ENCODE peak calls at places on chromosomes 12 and 14, in seven cellular contexts. One of them, this sample, is unnamed.

GRCh38 chr14:69260979-69261605 is 1.1 kb downstream of the GALNT16 start:
- DNase-seq in bronchial epithelial cell: no peak
- DNase-seq in fibroblast of lung: no peak
- DNase-seq in IMR-90: no peak
- DNase-seq in psoas muscle: peak
- DNase-seq in stimulated activated CD8-positive, alpha-beta memory T cell treated with anti-CD3 and anti-CD28 coated beads, Interleukin-2, amount 100 ng/mL, for 48 hours: peak
- DNase-seq in activated CD4-positive, alpha-beta T cell treated with anti-CD3 and anti-CD28 coated beads for 4 hours: peak
- DNase-seq in this sample: no peak

GRCh38 chr12:82363990-82364389 is 5.7 kb downstream of the METTL25 start:
- DNase-seq in activated CD4-positive, alpha-beta T cell treated with anti-CD3 and anti-CD28 coated beads for 4 hours: no peak
- DNase-seq in bronchial epithelial cell: no peak
- DNase-seq in fibroblast of lung: no peak
- DNase-seq in IMR-90: no peak
- DNase-seq in stimulated activated CD8-positive, alpha-beta memory T cell treated with anti-CD3 and anti-CD28 coated beads, Interleukin-2, amount 100 ng/mL, for 48 hours: no peak
- DNase-seq in psoas muscle: no peak
- DNase-seq in this sample: no peak

GRCh38 chr12:27782481-27782880 is 2.4 kb upstream of the MANSC4 start:
- DNase-seq in psoas muscle: no peak
- DNase-seq in IMR-90: no peak
- DNase-seq in fibroblast of lung: peak
- DNase-seq in activated CD4-positive, alpha-beta T cell treated with anti-CD3 and anti-CD28 coated beads for 4 hours: no peak
- DNase-seq in bronchial epithelial cell: no peak
- DNase-seq in stimulated activated CD8-positive, alpha-beta memory T cell treated with anti-CD3 and anti-CD28 coated beads, Interleukin-2, amount 100 ng/mL, for 48 hours: no peak
- DNase-seq in this sample: no peak

GRCh38 chr14:71320734-71321555 is 413.7 kb downstream of the PCNX1 start:
- DNase-seq in fibroblast of lung: peak
- DNase-seq in bronchial epithelial cell: peak
- DNase-seq in psoas muscle: peak
- DNase-seq in IMR-90: peak
- DNase-seq in activated CD4-positive, alpha-beta T cell treated with anti-CD3 and anti-CD28 coated beads for 4 hours: peak
- DNase-seq in stimulated activated CD8-positive, alpha-beta memory T cell treated with anti-CD3 and anti-CD28 coated beads, Interleukin-2, amount 100 ng/mL, for 48 hours: peak
- DNase-seq in this sample: peak

GRCh38 chr12:6404390-6404789 is 20.4 kb downstream of the LTBR start:
- DNase-seq in IMR-90: no peak
- DNase-seq in fibroblast of lung: no peak
- DNase-seq in activated CD4-positive, alpha-beta T cell treated with anti-CD3 and anti-CD28 coated beads for 4 hours: no peak
- DNase-seq in stimulated activated CD8-positive, alpha-beta memory T cell treated with anti-CD3 and anti-CD28 coated beads, Interleukin-2, amount 100 ng/mL, for 48 hours: no peak
- DNase-seq in bronchial epithelial cell: no peak
- DNase-seq in psoas muscle: no peak
- DNase-seq in this sample: no peak

GRCh38 chr14:74567219-74567618 is 44.8 kb downstream of the LTBP2 start:
- DNase-seq in IMR-90: no peak
- DNase-seq in bronchial epithelial cell: no peak
- DNase-seq in stimulated activated CD8-positive, alpha-beta memory T cell treated with anti-CD3 and anti-CD28 coated beads, Interleukin-2, amount 100 ng/mL, for 48 hours: no peak
- DNase-seq in activated CD4-positive, alpha-beta T cell treated with anti-CD3 and anti-CD28 coated beads for 4 hours: no peak
- DNase-seq in psoas muscle: no peak
- DNase-seq in fibroblast of lung: no peak
- DNase-seq in this sample: no peak

GRCh38 chr12:109840349-109841073 is 7.3 kb upstream of the TRPV4 start:
- DNase-seq in IMR-90: no peak
- DNase-seq in bronchial epithelial cell: peak
- DNase-seq in activated CD4-positive, alpha-beta T cell treated with anti-CD3 and anti-CD28 coated beads for 4 hours: no peak
- DNase-seq in fibroblast of lung: no peak
- DNase-seq in psoas muscle: no peak
- DNase-seq in stimulated activated CD8-positive, alpha-beta memory T cell treated with anti-CD3 and anti-CD28 coated beads, Interleukin-2, amount 100 ng/mL, for 48 hours: no peak
- DNase-seq in this sample: no peak

GRCh38 chr12:126772171-126772864 is 1494.7 kb upstream of the TMEM132C start:
- DNase-seq in bronchial epithelial cell: peak
- DNase-seq in psoas muscle: no peak
- DNase-seq in IMR-90: peak
- DNase-seq in stimulated activated CD8-positive, alpha-beta memory T cell treated with anti-CD3 and anti-CD28 coated beads, Interleukin-2, amount 100 ng/mL, for 48 hours: no peak
- DNase-seq in activated CD4-positive, alpha-beta T cell treated with anti-CD3 and anti-CD28 coated beads for 4 hours: peak
- DNase-seq in fibroblast of lung: peak
- DNase-seq in this sample: peak

GRCh38 chr12:2624543-2625266 is 170.1 kb upstream of the FKBP4 start:
- DNase-seq in IMR-90: peak
- DNase-seq in psoas muscle: no peak
- DNase-seq in stimulated activated CD8-positive, alpha-beta memory T cell treated with anti-CD3 and anti-CD28 coated beads, Interleukin-2, amount 100 ng/mL, for 48 hours: peak
- DNase-seq in bronchial epithelial cell: peak
- DNase-seq in fibroblast of lung: no peak
- DNase-seq in activated CD4-positive, alpha-beta T cell treated with anti-CD3 and anti-CD28 coated beads for 4 hours: no peak
- DNase-seq in this sample: no peak

GRCh38 chr12:116492703-116493324 is 66.4 kb upstream of the MAP1LC3B2 start:
- DNase-seq in IMR-90: peak
- DNase-seq in psoas muscle: no peak
- DNase-seq in bronchial epithelial cell: peak
- DNase-seq in stimulated activated CD8-positive, alpha-beta memory T cell treated with anti-CD3 and anti-CD28 coated beads, Interleukin-2, amount 100 ng/mL, for 48 hours: no peak
- DNase-seq in fibroblast of lung: peak
- DNase-seq in activated CD4-positive, alpha-beta T cell treated with anti-CD3 and anti-CD28 coated beads for 4 hours: no peak
- DNase-seq in this sample: peak

GRCh38 chr12:115303751-115304309 is 619.9 kb upstream of the TBX3 start:
- DNase-seq in stimulated activated CD8-positive, alpha-beta memory T cell treated with anti-CD3 and anti-CD28 coated beads, Interleukin-2, amount 100 ng/mL, for 48 hours: no peak
- DNase-seq in bronchial epithelial cell: no peak
- DNase-seq in fibroblast of lung: no peak
- DNase-seq in activated CD4-positive, alpha-beta T cell treated with anti-CD3 and anti-CD28 coated beads for 4 hours: no peak
- DNase-seq in psoas muscle: no peak
- DNase-seq in IMR-90: peak
- DNase-seq in this sample: no peak

GRCh38 chr12:2335517-2335916 is 282.7 kb downstream of the CACNA1C start:
- DNase-seq in IMR-90: peak
- DNase-seq in psoas muscle: no peak
- DNase-seq in bronchial epithelial cell: no peak
- DNase-seq in fibroblast of lung: no peak
- DNase-seq in activated CD4-positive, alpha-beta T cell treated with anti-CD3 and anti-CD28 coated beads for 4 hours: no peak
- DNase-seq in stimulated activated CD8-positive, alpha-beta memory T cell treated with anti-CD3 and anti-CD28 coated beads, Interleukin-2, amount 100 ng/mL, for 48 hours: no peak
- DNase-seq in this sample: no peak

GRCh38 chr14:51147183-51147582 is 52.3 kb upstream of the TRIM9 start:
- DNase-seq in fibroblast of lung: peak
- DNase-seq in bronchial epithelial cell: no peak
- DNase-seq in psoas muscle: no peak
- DNase-seq in IMR-90: no peak
- DNase-seq in activated CD4-positive, alpha-beta T cell treated with anti-CD3 and anti-CD28 coated beads for 4 hours: no peak
- DNase-seq in stimulated activated CD8-positive, alpha-beta memory T cell treated with anti-CD3 and anti-CD28 coated beads, Interleukin-2, amount 100 ng/mL, for 48 hours: no peak
- DNase-seq in this sample: no peak

GRCh38 chr12:93813181-93813580 is 136.0 kb downstream of the CRADD start:
- DNase-seq in psoas muscle: no peak
- DNase-seq in stimulated activated CD8-positive, alpha-beta memory T cell treated with anti-CD3 and anti-CD28 coated beads, Interleukin-2, amount 100 ng/mL, for 48 hours: no peak
- DNase-seq in activated CD4-positive, alpha-beta T cell treated with anti-CD3 and anti-CD28 coated beads for 4 hours: no peak
- DNase-seq in fibroblast of lung: peak
- DNase-seq in IMR-90: no peak
- DNase-seq in bronchial epithelial cell: no peak
- DNase-seq in this sample: no peak

GRCh38 chr12:23356927-23357708 is 592.4 kb downstream of the SOX5 start:
- DNase-seq in fibroblast of lung: no peak
- DNase-seq in IMR-90: no peak
- DNase-seq in activated CD4-positive, alpha-beta T cell treated with anti-CD3 and anti-CD28 coated beads for 4 hours: no peak
- DNase-seq in stimulated activated CD8-positive, alpha-beta memory T cell treated with anti-CD3 and anti-CD28 coated beads, Interleukin-2, amount 100 ng/mL, for 48 hours: no peak
- DNase-seq in bronchial epithelial cell: no peak
- DNase-seq in psoas muscle: no peak
- DNase-seq in this sample: no peak

GRCh38 chr14:106010783-106011182 is 484.4 kb downstream of the TMEM121 start:
- DNase-seq in fibroblast of lung: no peak
- DNase-seq in activated CD4-positive, alpha-beta T cell treated with anti-CD3 and anti-CD28 coated beads for 4 hours: no peak
- DNase-seq in bronchial epithelial cell: no peak
- DNase-seq in stimulated activated CD8-positive, alpha-beta memory T cell treated with anti-CD3 and anti-CD28 coated beads, Interleukin-2, amount 100 ng/mL, for 48 hours: no peak
- DNase-seq in psoas muscle: no peak
- DNase-seq in IMR-90: no peak
- DNase-seq in this sample: no peak

GRCh38 chr12:12788675-12789368 is 3.4 kb downstream of the APOLD1 start:
- DNase-seq in stimulated activated CD8-positive, alpha-beta memory T cell treated with anti-CD3 and anti-CD28 coated beads, Interleukin-2, amount 100 ng/mL, for 48 hours: peak
- DNase-seq in activated CD4-positive, alpha-beta T cell treated with anti-CD3 and anti-CD28 coated beads for 4 hours: peak
- DNase-seq in IMR-90: peak
- DNase-seq in fibroblast of lung: peak
- DNase-seq in psoas muscle: peak
- DNase-seq in bronchial epithelial cell: peak
- DNase-seq in this sample: peak

GRCh38 chr12:109458771-109459208 is 18.3 kb downstream of the KCTD10 start:
- DNase-seq in psoas muscle: no peak
- DNase-seq in fibroblast of lung: peak
- DNase-seq in bronchial epithelial cell: no peak
- DNase-seq in activated CD4-positive, alpha-beta T cell treated with anti-CD3 and anti-CD28 coated beads for 4 hours: no peak
- DNase-seq in stimulated activated CD8-positive, alpha-beta memory T cell treated with anti-CD3 and anti-CD28 coated beads, Interleukin-2, amount 100 ng/mL, for 48 hours: no peak
- DNase-seq in IMR-90: peak
- DNase-seq in this sample: no peak

GRCh38 chr12:89709994-89710872 is 1.6 kb upstream of the ATP2B1 start:
- DNase-seq in bronchial epithelial cell: peak
- DNase-seq in stimulated activated CD8-positive, alpha-beta memory T cell treated with anti-CD3 and anti-CD28 coated beads, Interleukin-2, amount 100 ng/mL, for 48 hours: peak
- DNase-seq in fibroblast of lung: no peak
- DNase-seq in activated CD4-positive, alpha-beta T cell treated with anti-CD3 and anti-CD28 coated beads for 4 hours: peak
- DNase-seq in IMR-90: peak
- DNase-seq in psoas muscle: peak
- DNase-seq in this sample: no peak

GRCh38 chr12:103379670-103380069 is 116.1 kb downstream of the C12orf42 start:
- DNase-seq in IMR-90: no peak
- DNase-seq in activated CD4-positive, alpha-beta T cell treated with anti-CD3 and anti-CD28 coated beads for 4 hours: no peak
- DNase-seq in stimulated activated CD8-positive, alpha-beta memory T cell treated with anti-CD3 and anti-CD28 coated beads, Interleukin-2, amount 100 ng/mL, for 48 hours: no peak
- DNase-seq in fibroblast of lung: no peak
- DNase-seq in bronchial epithelial cell: no peak
- DNase-seq in psoas muscle: no peak
- DNase-seq in this sample: no peak